ENCODE peak calls at places on chromosomes 11 and 22, in four cellular contexts. S, V, C and M are unnamed samples.

GRCh38 chr11:9150501-9150900 is 59.1 kb upstream of the SCUBE2 start:
- DNase-seq in C (peak), S (no peak), V (no peak), M (peak)

GRCh38 chr11:35477871-35478270 is 47.5 kb downstream of the PAMR1 start:
- DNase-seq in S (peak), C (no peak), V (no peak), M (no peak)

GRCh38 chr22:37138879-37139561 is 10.7 kb downstream of the IL2RB start:
- DNase-seq in C (no peak), V (no peak), S (no peak), M (no peak)

GRCh38 chr11:122040476-122040875 is 75.5 kb downstream of the BLID start:
- DNase-seq in S (no peak), V (no peak), C (no peak), M (no peak)

GRCh38 chr11:126153999-126154398 is 57.5 kb downstream of the RPUSD4 start:
- DNase-seq in S (peak), C (peak), V (no peak), M (peak)

GRCh38 chr11:76566811-76567210 is 103.7 kb downstream of the LRRC32 start:
- DNase-seq in V (no peak), S (no peak), C (no peak), M (no peak)

GRCh38 chr11:124943242-124943641 is 7.4 kb upstream of the HEPACAM start:
- DNase-seq in V (no peak), S (no peak), C (peak), M (no peak)

GRCh38 chr11:65719887-65720236 is 736 bp downstream of the RNASEH2C start:
- DNase-seq in C (peak), V (no peak), S (peak), M (peak)

GRCh38 chr22:39078329-39078728 is 1.3 kb downstream of the APOBEC3G start:
- DNase-seq in S (peak), V (no peak), C (no peak), M (no peak)

GRCh38 chr11:115919341-115920086 is 415.3 kb upstream of the CADM1 start:
- DNase-seq in S (no peak), V (no peak), C (no peak), M (no peak)

GRCh38 chr11:69484427-69485259 is 3.2 kb downstream of the LINC01488 start:
- DNase-seq in V (no peak), S (no peak), C (no peak), M (no peak)

GRCh38 chr11:78715639-78716311 is 141.1 kb upstream of the NARS2 start:
- DNase-seq in V (no peak), S (peak), C (peak), M (peak)

GRCh38 chr11:441418-442274 is at the start of gene ANO9:
- DNase-seq in V (no peak), S (peak), C (no peak), M (no peak)

GRCh38 chr22:30435674-30436126 is 10.1 kb downstream of the MTFP1 start:
- DNase-seq in V (peak), S (no peak), C (no peak), M (no peak)

GRCh38 chr11:33670250-33671011 is 30.2 kb downstream of the C11orf91 start:
- DNase-seq in V (peak), C (peak), S (no peak), M (no peak)

GRCh38 chr11:66293352-66293751 is 1.7 kb downstream of the TMEM151A start:
- DNase-seq in C (no peak), S (peak), V (no peak), M (no peak)

GRCh38 chr11:44223261-44223660 is 86.7 kb downstream of the ALX4 start:
- DNase-seq in V (no peak), S (no peak), C (peak), M (peak)

GRCh38 chr11:86398106-86398505 is 23.4 kb downstream of the CCDC81 start:
- DNase-seq in C (no peak), V (no peak), S (no peak), M (no peak)

GRCh38 chr11:44859528-44859925 is 91.2 kb downstream of the TP53I11 start:
- DNase-seq in C (no peak), S (no peak), V (no peak), M (no peak)

GRCh38 chr11:79026803-79027445 is 413.9 kb downstream of the TENM4 start:
- DNase-seq in S (no peak), C (peak), V (no peak), M (no peak)

GRCh38 chr11:19962795-19963163 is 197.5 kb downstream of the DBX1 start:
- DNase-seq in V (no peak), S (no peak), C (peak), M (peak)

GRCh38 chr11:115676768-115677167 is 172.6 kb upstream of the CADM1 start:
- DNase-seq in C (peak), S (no peak), V (no peak), M (no peak)

GRCh38 chr11:75072582-75072981 is 24.1 kb downstream of the OR2AT4 start:
- DNase-seq in V (no peak), C (no peak), S (no peak), M (no peak)

GRCh38 chr22:35742342-35743100 is 24.8 kb downstream of the APOL5 start:
- DNase-seq in S (no peak), C (peak), V (no peak), M (peak)

GRCh38 chr11:70111269-70112016 is 33.3 kb downstream of the ANO1 start:
- DNase-seq in C (no peak), S (no peak), V (peak), M (no peak)

GRCh38 chr11:1749787-1750351 is 526 bp downstream of the IFITM10 start:
- DNase-seq in C (peak), V (no peak), S (peak), M (peak)

GRCh38 chr11:118144301-118144701 is 8.3 kb downstream of the SCN4B start:
- DNase-seq in S (no peak), V (no peak), C (no peak), M (no peak)

GRCh38 chr11:108122166-108122628 is 830 bp downstream of the ACAT1 start:
- DNase-seq in S (peak), C (peak), V (no peak), M (no peak)

GRCh38 chr11:134394311-134394710 is 17.7 kb downstream of the B3GAT1 start:
- DNase-seq in C (no peak), V (no peak), S (no peak), M (no peak)

GRCh38 chr11:66563832-66564231 is 4.6 kb downstream of the CTSF start:
- DNase-seq in C (no peak), V (no peak), S (peak), M (no peak)

GRCh38 chr11:118485273-118485672 is 42.0 kb upstream of the TTC36 start:
- DNase-seq in S (peak), C (no peak), V (no peak), M (no peak)

GRCh38 chr22:35887296-35887875 is 141.2 kb downstream of the RBFOX2 start:
- DNase-seq in S (no peak), C (no peak), V (no peak), M (no peak)

GRCh38 chr11:117868815-117869642 is 7.4 kb downstream of the FXYD6 start:
- DNase-seq in S (no peak), V (no peak), C (no peak), M (no peak)

GRCh38 chr11:69433741-69434140 is 47.7 kb upstream of the LINC01488 start:
- DNase-seq in S (no peak), V (no peak), C (no peak), M (no peak)

GRCh38 chr22:44570476-44571445 is 72.7 kb upstream of the RTL6 start:
- DNase-seq in V (peak), S (no peak), C (no peak), M (no peak)

GRCh38 chr11:58787903-58788302 is 56.2 kb upstream of the GLYAT start:
- DNase-seq in S (no peak), C (peak), V (no peak), M (peak)

GRCh38 chr11:47906066-47906465 is 57.9 kb upstream of the NUP160 start:
- DNase-seq in S (no peak), V (no peak), C (no peak), M (no peak)

GRCh38 chr22:47631571-47632102 is 869.2 kb downstream of the TBC1D22A start:
- DNase-seq in C (no peak), S (no peak), V (peak), M (no peak)

GRCh38 chr22:48960576-48960975 is 867.1 kb downstream of the BRD1 start:
- DNase-seq in C (no peak), V (peak), S (no peak), M (no peak)

DNA sequence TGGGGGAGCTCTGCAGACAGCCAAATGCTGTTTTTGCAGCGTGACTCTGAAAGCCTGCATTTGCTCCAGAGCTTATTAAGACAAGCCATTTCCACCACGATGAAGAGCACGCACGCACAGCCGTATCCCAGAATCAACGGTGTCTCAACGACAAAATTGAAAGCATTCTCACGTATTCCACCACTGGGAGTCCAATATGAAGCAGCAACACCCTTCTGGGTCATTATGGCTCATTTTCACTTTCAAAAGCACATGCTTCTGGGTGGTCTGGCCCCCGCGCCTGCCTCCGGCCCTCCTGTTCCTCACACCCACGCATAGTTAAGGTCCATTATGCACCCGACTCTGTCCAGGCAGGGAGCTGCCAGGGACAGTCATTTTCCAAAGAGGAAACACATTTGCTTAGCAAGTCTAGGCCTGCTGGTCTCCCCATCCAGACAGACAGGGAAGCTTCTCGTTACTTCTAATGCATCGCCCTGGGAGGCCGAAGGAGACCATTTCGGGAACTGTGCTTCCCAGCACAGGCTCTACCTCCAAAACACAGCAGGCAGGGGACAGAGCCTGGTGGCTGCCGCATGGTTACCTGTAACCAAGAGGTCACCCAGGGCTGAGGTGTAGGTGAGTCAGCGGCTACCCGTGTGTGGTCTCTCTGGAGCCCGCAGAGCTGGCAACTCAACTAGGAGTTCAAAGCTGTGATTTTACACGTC is 87.0 kb upstream of the SHANK2 start:
- DNase-seq in C (peak), S (no peak), V (peak), M (no peak)
- H3K4me3 ChIP-seq in C (no peak), S (no peak), V (no peak), M (no peak)

DNA sequence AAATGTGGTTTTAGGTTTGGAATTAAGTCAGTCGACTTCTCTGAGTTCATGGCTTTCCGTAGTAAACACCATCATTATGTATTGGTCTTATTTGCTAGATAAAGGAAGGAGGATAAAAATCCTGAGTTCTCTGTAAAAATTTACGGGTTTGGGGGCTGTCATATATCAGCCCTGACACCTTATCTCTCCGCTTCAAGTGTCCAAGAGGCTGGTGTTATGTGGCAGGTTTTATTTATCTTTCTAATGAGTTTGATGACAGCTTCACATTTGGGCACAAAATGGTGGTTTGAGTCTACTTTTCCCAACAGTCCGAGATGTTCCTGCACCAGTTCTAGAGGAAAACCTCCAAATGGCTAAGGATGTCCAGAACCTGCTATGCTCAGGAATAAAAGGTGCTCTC is 67.3 kb upstream of the VSTM5 start:
- DNase-seq in S (no peak), V (no peak), C (no peak), M (no peak)
- H3K4me3 ChIP-seq in S (no peak), V (no peak), C (no peak), M (no peak)

DNA sequence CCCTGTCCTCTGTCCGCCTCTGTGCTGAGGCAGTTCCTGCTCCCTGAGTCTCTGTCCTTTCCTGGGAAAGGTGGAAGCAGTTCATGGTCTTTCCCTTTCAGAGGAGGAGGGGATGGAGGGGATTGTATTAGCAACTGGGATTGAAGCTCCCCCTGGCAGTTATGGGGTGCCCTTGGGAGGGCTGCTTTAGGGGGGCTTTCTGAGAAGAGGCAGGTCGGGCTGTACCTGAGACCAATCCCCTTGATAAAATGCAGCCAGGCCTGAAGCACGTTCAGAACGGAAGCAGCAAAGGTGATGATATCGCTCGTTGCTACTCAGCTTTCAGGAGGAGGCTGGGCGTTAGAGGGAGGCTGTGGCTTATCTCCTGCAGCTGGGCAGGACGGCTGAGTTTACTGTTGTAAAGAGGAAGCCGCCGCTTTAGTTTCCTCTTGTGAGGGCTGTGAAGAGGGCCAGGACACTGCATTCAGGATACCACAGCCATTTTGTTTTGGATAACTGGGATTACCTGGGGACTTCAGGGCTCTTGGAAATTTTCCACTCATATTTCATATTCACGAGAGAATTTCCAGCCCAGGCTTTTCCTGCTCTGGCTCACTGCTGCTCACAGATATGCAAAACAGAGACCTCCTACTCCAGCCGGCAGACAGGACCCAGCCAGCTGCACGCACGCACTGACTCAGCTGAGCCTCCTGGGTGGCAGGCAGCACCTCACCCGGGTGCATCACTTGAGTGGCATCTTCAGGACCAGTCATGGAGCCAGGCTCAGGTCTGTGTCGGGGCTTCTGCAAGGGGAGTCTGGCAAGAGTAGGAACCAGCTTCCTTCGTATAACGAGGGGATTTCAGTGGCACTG is 798 bp downstream of the AMPD3 start:
- DNase-seq in S (peak), C (peak), V (no peak), M (peak)
- H3K4me3 ChIP-seq in S (no peak), C (peak), V (peak), M (peak)

GRCh38 chr11:12838463-12839120 is 164.4 kb downstream of the TEAD1 start:
- DNase-seq in V (no peak), C (peak), S (no peak), M (no peak)
- H3K4me3 ChIP-seq in V (no peak), C (peak), S (no peak), M (no peak)

DNA sequence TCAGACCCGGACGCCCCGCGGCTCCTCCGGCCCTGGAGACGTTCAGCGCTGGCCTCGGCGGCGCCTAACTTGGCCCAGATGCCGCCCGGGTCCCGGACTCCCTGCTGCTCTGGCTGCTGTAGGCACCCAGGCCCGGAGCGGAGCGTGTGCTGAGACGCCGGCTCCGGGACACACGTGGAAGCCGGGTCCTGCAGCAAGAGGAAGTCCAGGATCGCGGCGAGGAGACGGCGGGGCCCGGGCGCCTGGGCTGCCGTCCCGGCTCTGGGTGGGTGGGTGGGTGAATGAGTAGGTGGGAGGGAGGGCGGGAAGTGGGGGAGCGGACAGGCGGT is 223 bp downstream of the WT1 start:
- DNase-seq in V (no peak), C (no peak), S (peak), M (no peak)
- H3K4me3 ChIP-seq in V (no peak), C (no peak), S (peak), M (no peak)

GRCh38 chr11:59941091-59941490 is 2.9 kb downstream of the OOSP1 start:
- DNase-seq in V (no peak), C (no peak), S (no peak), M (no peak)

GRCh38 chr11:59938718-59939117 is 486 bp downstream of the OOSP1 start:
- DNase-seq in C (no peak), V (no peak), S (no peak), M (no peak)

GRCh38 chr11:59938132-59938531 is at the start of gene OOSP1:
- DNase-seq in S (no peak), C (no peak), V (no peak), M (no peak)

GRCh38 chr11:59943996-59944395 is 5.8 kb downstream of the OOSP1 start:
- DNase-seq in V (no peak), S (no peak), C (no peak), M (no peak)

GRCh38 chr11:59939482-59939881 is 1.2 kb downstream of the OOSP1 start:
- DNase-seq in S (no peak), C (no peak), V (no peak), M (no peak)
- H3K4me3 ChIP-seq in S (no peak), C (no peak), V (no peak), M (no peak)